ENCODE peak calls at places on chromosomes 13 and 19, in eight cellular contexts. O, I, A, B, K, F, P and X are unnamed samples.

GRCh38 chr19:53365899-53366493 is 491 bp downstream of the ZNF525 start:
- DNase-seq in O (no peak), I (no peak), A (no peak), B (peak), K (peak), F (no peak), P (no peak), X (no peak)

GRCh38 chr13:44176173-44176572 is 197.5 kb upstream of the SERP2 start:
- DNase-seq in O (no peak), I (no peak), A (no peak), B (no peak), K (no peak), F (no peak), P (no peak), X (no peak)

GRCh38 chr13:99290890-99291289 is 16.3 kb downstream of the GPR183 start:
- DNase-seq in O (no peak), I (no peak), A (no peak), B (no peak), K (no peak), F (no peak), P (no peak), X (peak)

GRCh38 chr19:58317481-58318072 is 9.2 kb upstream of the ZSCAN22 start:
- DNase-seq in O (peak), I (peak), A (no peak), B (no peak), K (no peak), F (no peak), P (no peak), X (no peak)

GRCh38 chr19:13208131-13208963 is 58.1 kb downstream of the IER2 start:
- DNase-seq in O (peak), I (peak), A (peak), B (peak), K (no peak), F (no peak), P (peak), X (peak)

GRCh38 chr13:99028890-99029289 is 51.0 kb upstream of the DOCK9 start:
- DNase-seq in O (no peak), I (no peak), A (no peak), B (no peak), K (no peak), F (no peak), P (peak), X (peak)

GRCh38 chr19:4345656-4346383 is 2.5 kb downstream of the MPND start:
- DNase-seq in O (no peak), I (no peak), A (peak), B (no peak), K (no peak), F (no peak), P (no peak), X (no peak)

GRCh38 chr19:38932425-38933179 is 1.9 kb downstream of the MRPS12 start:
- DNase-seq in O (peak), I (peak), A (peak), B (no peak), K (no peak), F (no peak), P (peak), X (peak)

GRCh38 chr19:39382991-39383828 is 7.7 kb downstream of the PAF1 start:
- DNase-seq in O (no peak), I (no peak), A (no peak), B (no peak), K (no peak), F (no peak), P (no peak), X (no peak)